ENCODE peak calls at places on chromosomes 16 and 17, in four cellular contexts. O is breast epithelium, I is A549, B is tibial nerve. J is an unnamed sample.

GRCh38 chr17:56319531-56319930 is 166.3 kb downstream of the ANKFN1 start:
- DNase-seq in B (no peak), O (no peak), I (peak), J (peak)

GRCh38 chr17:17508641-17509591 is 12.7 kb upstream of the RASD1 start:
- DNase-seq in I (no peak), B (no peak), O (no peak), J (no peak)

GRCh38 chr17:59839646-59840328 is 53.0 kb downstream of the TUBD1 start:
- DNase-seq in B (no peak), O (no peak), I (peak), J (no peak)

GRCh38 chr17:60747069-60747808 is 69.6 kb downstream of the BCAS3 start:
- DNase-seq in B (no peak), O (no peak), I (no peak), J (no peak)

GRCh38 chr16:50985733-50986132 is 165.3 kb downstream of the SALL1 start:
- DNase-seq in I (no peak), O (no peak), B (no peak), J (no peak)

GRCh38 chr17:29573871-29574731 is 5.6 kb downstream of the TP53I13 start:
- DNase-seq in B (peak), I (no peak), O (no peak), J (no peak)

GRCh38 chr17:68197997-68198930 is 49.6 kb upstream of the AMZ2 start:
- DNase-seq in B (no peak), O (no peak), I (no peak), J (no peak)

GRCh38 chr17:1561420-1562177 is 993 bp downstream of the PITPNA start:
- DNase-seq in I (no peak), B (no peak), O (no peak), J (peak)

GRCh38 chr17:80009391-80010282 is 26.0 kb downstream of the TBC1D16 start:
- DNase-seq in B (no peak), O (no peak), I (no peak), J (no peak)

GRCh38 chr17:19378416-19379293 is at the start of gene MAPK7:
- DNase-seq in I (no peak), O (no peak), B (no peak), J (no peak)

GRCh38 chr16:53346-54236 is at the start of the genes POLR3K and SNRNP25:
- DNase-seq in O (peak), B (peak), I (peak), J (peak)
- TF ChIP-seq POLR2A in O (no peak), B (peak), I (peak), J (peak)

GRCh38 chr16:87950765-87951549 is at the start of gene BANP:
- DNase-seq in I (peak), O (peak), B (peak), J (peak)

GRCh38 chr16:87954361-87954760 is 3.1 kb downstream of the BANP start:
- DNase-seq in I (no peak), O (no peak), B (no peak), J (no peak)

GRCh38 chr16:87952751-87953150 is 1.5 kb downstream of the BANP start:
- DNase-seq in I (no peak), B (no peak), O (no peak), J (no peak)

GRCh38 chr16:87953308-87954208 is 2.3 kb downstream of the BANP start:
- DNase-seq in I (no peak), B (no peak), O (no peak), J (no peak)

DNA sequence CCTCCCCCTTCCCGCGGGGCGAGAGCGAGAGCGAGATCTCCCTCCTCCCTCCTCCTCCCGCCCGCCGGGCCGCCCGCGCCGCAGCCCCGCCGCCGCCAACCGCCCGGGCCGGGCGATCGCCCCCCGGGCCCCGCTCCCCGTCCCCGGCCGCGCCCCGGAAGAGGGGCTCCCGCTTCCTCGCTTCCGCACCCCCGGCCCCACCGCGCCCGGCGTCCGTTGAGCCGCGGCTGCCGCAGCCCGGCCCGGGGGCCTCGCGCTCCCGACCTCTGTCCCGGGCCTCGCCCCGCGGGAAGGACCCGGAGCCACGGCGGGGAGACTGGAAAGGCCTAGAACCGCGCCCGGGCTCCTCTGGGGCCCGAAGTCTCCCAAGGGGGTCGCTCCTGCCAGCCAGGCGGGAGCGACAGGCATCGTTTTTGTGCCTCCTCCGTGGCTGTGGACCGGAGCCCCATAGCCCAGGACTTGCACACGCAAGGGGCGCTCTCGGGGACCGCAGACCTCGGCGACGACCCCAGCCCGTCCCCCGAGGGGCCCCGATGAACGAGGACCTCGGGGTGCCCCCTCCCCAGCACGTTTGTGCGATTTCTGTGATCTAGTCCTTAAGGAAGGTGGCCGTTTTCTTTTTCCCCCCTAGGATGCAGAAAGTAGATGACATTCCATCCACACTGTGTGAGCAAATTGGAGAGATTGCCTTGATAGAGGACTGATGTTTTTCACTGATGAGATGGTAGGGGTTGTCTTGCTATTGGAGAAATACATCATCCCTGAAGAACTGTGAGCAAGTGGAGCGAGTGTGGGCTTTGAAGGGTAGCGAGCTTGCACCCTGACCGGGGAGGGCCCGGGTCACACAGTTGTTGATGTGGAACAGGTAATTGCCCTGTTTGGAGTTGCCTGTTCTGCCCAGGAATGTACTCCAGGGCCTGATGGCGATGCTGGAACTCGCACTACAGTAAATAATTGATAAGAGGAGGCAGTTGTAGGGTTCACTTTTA is 610 bp downstream of the BANP start:
- DNase-seq in O (no peak), B (no peak), I (no peak), J (no peak)
- TF ChIP-seq POLR2A in O (no peak), B (no peak), I (no peak), J (peak)

DNA sequence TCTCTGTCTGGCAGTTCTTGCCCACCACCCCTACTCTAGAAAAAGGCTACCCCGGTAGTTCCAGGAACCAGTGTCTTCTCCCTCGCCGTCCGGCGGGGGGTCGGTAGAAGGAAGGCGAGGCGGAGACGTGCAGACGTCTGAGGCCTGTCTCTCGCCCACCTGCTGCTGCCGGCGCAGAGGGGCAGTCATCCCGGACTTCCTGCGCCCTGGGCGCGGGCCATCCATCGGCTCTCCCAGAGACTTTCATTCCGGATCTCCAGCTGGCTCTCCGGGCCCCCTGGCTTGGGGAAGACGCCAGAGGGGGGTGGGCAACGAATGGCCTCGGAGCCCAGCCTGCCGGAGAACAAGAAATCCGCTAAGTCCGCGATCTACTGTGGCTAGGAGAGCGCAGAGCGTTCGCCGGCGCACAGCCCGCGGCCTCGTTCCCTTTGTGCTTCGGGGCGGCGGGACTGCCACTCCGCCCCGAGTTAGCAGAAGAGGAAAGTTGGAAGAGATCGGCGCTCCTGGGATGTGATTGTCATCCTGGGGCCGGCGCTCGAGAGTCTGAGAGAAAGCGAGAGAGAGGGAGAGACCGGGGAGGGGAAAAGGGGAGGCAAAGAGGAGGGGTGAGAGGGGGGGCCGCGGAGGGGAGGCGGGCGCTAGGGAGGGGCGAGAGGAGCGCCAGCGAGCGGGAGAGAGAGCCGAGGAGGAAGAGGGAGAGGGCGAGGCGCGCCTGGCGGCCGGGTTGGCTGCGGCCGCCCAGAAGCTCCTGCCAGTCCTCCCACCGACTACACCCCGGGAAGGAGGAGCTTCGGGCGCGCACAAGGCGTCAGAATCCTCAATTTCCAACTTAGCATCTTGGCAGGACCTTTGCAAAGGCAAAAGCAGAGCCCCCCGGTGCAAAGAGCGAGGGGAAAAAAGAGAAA is at the start of gene IRX5:
- DNase-seq in O (peak), I (peak), B (peak), J (no peak)
- TF ChIP-seq POLR2A in O (peak), I (peak), B (no peak), J (no peak)

DNA sequence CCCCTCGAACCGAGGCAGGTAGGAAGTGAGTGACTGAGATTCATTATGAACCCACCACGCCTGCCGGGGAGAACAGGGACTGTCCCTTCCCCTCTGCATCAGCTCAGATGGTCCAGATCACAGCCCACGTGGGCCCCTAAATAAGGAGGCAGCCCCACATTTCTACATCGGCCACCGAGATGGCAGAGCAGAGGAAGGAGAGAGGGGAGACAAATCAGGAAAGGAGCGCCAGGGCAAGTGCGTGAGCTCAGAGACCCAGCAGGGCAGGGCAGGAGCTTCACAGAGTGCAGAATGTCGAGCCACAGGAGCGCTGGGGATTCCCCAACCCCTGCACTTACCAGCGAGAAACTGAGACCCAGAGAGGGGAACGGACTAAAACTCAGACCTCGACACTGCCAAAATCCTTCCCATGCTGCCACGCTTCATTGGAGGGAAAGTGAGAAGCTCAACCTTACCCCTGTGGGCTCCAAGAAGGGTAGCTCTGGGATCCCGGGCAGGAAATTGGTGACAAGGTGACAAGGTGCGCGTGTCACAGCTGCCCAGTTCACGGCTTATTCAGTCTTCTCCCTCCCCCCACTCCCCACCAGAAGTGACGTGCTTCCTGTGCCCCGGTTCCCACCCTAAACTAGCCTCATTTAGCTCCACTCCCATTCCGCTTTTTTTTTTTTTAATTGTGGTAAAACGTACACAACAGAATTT is at the start of gene ICAM2:
- DNase-seq in O (peak), I (no peak), B (no peak), J (no peak)
- TF ChIP-seq POLR2A in O (no peak), I (no peak), B (no peak), J (peak)

DNA sequence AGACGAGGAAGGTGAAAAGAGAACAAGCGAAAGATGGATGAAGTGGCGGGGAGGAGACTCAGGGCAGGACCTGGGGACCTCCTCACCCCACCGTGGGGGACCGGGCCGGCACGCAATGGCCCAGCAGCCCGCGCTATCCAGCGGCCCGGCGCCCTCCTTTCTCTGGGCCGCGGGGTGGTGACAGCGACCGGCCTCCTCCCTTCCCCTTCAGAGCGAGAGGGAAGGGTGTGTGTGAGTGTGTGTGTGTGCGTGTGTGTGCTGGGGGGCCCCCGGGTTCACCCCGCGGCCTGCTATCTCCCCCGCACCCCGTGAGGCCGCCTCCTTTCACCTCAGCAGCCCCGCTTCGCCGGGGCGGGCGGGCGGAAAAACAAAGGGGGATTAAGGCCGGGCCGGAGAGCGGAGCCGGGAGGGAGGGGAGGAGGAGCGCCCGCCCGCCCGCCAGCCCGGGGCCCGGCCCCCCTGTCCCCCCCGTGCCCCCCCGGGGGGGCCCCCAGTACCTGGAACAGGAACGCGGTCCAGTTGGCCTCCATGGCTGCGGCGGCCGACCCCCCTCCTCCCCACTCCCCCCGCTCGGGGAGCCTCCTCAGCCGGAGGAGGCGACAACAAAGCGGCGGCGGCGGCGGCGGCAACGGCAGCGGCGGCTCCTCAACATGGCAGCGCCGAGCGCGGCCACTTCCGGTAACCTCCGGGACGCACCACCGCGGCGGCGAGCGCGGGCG is at the start of gene VEZF1:
- DNase-seq in B (peak), O (peak), I (peak), J (peak)
- TF ChIP-seq POLR2A in B (no peak), O (peak), I (peak), J (no peak)

GRCh38 chr16:56606688-56607618 is 1.4 kb upstream of the MT2A start:
- DNase-seq in O (peak), B (peak), I (peak), J (no peak)
- TF ChIP-seq POLR2A in O (no peak), B (no peak), I (no peak), J (no peak)

GRCh38 chr17:43134774-43135453 is 9.8 kb upstream of the BRCA1 start:
- DNase-seq in B (no peak), O (no peak), I (no peak), J (no peak)
- TF ChIP-seq POLR2A in B (no peak), O (no peak), I (no peak), J (no peak)